ENCODE peak calls at places on chromosomes 1 and 21, in nine cellular contexts. Q is adrenal gland, M is heart left ventricle, A is HepG2, S is gastrocnemius medialis, J is right lobe of liver, B is uterus, V is breast epithelium, P is tibial nerve. K is an unnamed sample.
A peak's percentile ranks its signal among the peaks of the same experiment; 100 is the strongest.

GRCh38 chr1:12528021-12528852 is 89.8 kb downstream of the DHRS3 start:
- DNase-seq in Q (peak; percentile 91), M (no peak), A (peak; percentile 98), S (peak; percentile 71), J (peak; percentile 90), B (peak; percentile 48), V (peak; percentile 65), P (peak; percentile 82), K (peak; percentile 67)

GRCh38 chr1:81170721-81171120 is 630.0 kb upstream of the ADGRL2 start:
- DNase-seq in Q (no peak), M (no peak), A (no peak), S (no peak), J (no peak), B (no peak), V (no peak), P (no peak), K (no peak)

GRCh38 chr1:177948336-177948972 is 21.4 kb downstream of the SEC16B start:
- DNase-seq in Q (peak; percentile 86), M (peak; percentile 40), A (peak; percentile 48), S (peak; percentile 59), J (no peak), B (peak; percentile 64), V (peak; percentile 47), P (peak; percentile 65), K (peak; percentile 89)

GRCh38 chr1:3345792-3346191 is 108.7 kb upstream of the ARHGEF16 start:
- DNase-seq in Q (no peak), M (no peak), A (no peak), S (no peak), J (no peak), B (no peak), V (no peak), P (no peak), K (no peak)

GRCh38 chr1:181149326-181150000 is 61.0 kb downstream of the IER5 start:
- DNase-seq in Q (peak; percentile 50), M (no peak), A (no peak), S (no peak), J (no peak), B (no peak), V (no peak), P (no peak), K (no peak)

GRCh38 chr1:107879927-107880326 is 85.1 kb downstream of the VAV3 start:
- DNase-seq in Q (no peak), M (no peak), A (no peak), S (no peak), J (no peak), B (no peak), V (no peak), P (no peak), K (no peak)

GRCh38 chr1:113983826-113984225 is 4.6 kb downstream of the OLFML3 start:
- DNase-seq in Q (no peak), M (no peak), A (no peak), S (no peak), J (no peak), B (no peak), V (no peak), P (no peak), K (no peak)

GRCh38 chr1:11559211-11559970 is 80.4 kb downstream of the DISP3 start:
- DNase-seq in Q (no peak), M (no peak), A (no peak), S (no peak), J (no peak), B (no peak), V (no peak), P (no peak), K (no peak)

GRCh38 chr1:206986402-206986801 is 16.1 kb upstream of the FCAMR start:
- DNase-seq in Q (no peak), M (no peak), A (no peak), S (no peak), J (no peak), B (no peak), V (no peak), P (no peak), K (no peak)

GRCh38 chr1:65360654-65361053 is 51.3 kb downstream of the DNAJC6 start:
- DNase-seq in Q (peak; percentile 56), M (no peak), A (no peak), S (no peak), J (no peak), B (no peak), V (no peak), P (no peak), K (no peak)

GRCh38 chr1:51506537-51506936 is 12.5 kb downstream of the EPS15 start:
- DNase-seq in Q (no peak), M (peak; percentile 17), A (no peak), S (no peak), J (no peak), B (peak; percentile 32), V (no peak), P (no peak), K (no peak)
- H3K4me3 ChIP-seq in Q (no peak overlapping the region), M (no peak overlapping the region), A (no peak overlapping the region), S (peak overlapping the region; percentile 6), J (no peak overlapping the region), B (peak overlapping the region; percentile 12), V (peak overlapping the region; percentile 21), P (no peak overlapping the region), K (no peak overlapping the region)

GRCh38 chr1:43968348-43968948 is 1.4 kb upstream of the DPH2 start:
- DNase-seq in Q (no peak), M (no peak), A (no peak), S (no peak), J (no peak), B (no peak), V (no peak), P (no peak), K (no peak)
- TF ChIP-seq CTCF in Q (no peak), M (no peak), A (no peak), S (no peak), J (no peak), B (no peak), V (no peak), P (no peak), K (no peak)

GRCh38 chr1:151156515-151156819 is at the start of gene TNFAIP8L2:
- DNase-seq in Q (peak; percentile 69), M (peak; percentile 52), A (no peak), S (peak; percentile 30), J (peak; percentile 75), B (no peak), V (no peak), P (peak; percentile 44), K (peak; percentile 61)
- TF ChIP-seq POLR2A in Q (no peak), M (no peak), A (no peak), S (no peak), J (no peak), B (no peak), V (no peak), P (no peak), K (no peak)

GRCh38 chr21:42413500-42413899 is 9.8 kb downstream of the UBASH3A start:
- DNase-seq in Q (no peak), M (no peak), A (no peak), S (no peak), J (no peak), B (no peak), V (no peak), P (no peak), K (no peak)
- H3K4me3 ChIP-seq in Q (no peak overlapping the region), M (no peak overlapping the region), A (no peak overlapping the region), S (no peak overlapping the region), J (no peak overlapping the region), B (no peak overlapping the region), V (no peak overlapping the region), P (no peak overlapping the region), K (no peak overlapping the region)

DNA sequence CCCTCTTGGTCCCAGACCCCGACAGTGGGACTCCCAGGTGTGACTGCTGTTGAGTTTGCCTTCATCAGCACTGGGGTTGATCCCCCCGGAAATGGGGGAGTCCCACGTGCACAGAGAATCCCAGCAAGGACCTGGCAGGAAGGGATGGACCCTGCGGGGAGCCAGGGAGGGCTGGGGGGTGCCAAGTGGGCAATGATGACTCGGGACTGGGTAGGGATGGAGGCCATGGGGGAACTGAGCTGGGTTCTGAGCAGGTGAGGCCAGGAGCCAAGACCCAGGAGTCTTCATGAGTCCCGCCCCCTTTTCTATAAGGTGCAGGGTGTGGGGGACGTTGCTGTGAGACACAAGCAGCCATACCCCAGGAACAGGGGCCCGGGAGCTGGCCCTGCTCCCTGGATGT is 103.8 kb downstream of the CRYAA start:
- DNase-seq in Q (no peak), M (no peak), A (no peak), S (no peak), J (no peak), B (no peak), V (no peak), P (no peak), K (no peak)
- TF ChIP-seq CTCF in Q (no peak), M (no peak), A (no peak), S (no peak), J (no peak), B (no peak), V (no peak), P (no peak), K (no peak)

DNA sequence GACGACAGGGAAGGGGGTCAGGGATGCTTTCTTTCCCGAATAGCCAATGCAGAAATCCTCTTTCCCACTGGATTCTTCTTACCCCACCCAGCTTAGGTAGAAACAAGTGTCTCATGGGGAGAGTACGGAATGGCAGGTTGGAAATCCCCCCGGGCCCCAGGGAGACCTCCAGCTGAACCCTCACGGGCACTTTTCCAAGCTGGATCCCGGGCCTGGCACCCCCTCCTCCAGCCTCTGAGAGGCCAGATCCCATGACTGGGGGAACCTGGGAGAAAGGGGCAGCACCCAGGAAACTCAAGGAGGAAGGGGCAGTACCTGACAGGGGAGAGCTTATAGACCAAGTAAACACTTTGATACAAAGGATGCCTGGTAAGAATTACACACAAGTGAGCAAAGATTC is 1.3 kb downstream of the PKP1 start:
- DNase-seq in Q (no peak), M (no peak), A (no peak), S (no peak), J (no peak), B (no peak), V (no peak), P (no peak), K (no peak)
- TF ChIP-seq POLR2A in Q (no peak), M (no peak), A (no peak), S (no peak), J (no peak), B (no peak), V (no peak), P (no peak), K (no peak)

GRCh38 chr1:47727051-47727708 is 270.0 kb downstream of the TRABD2B start:
- DNase-seq in Q (no peak), M (no peak), A (no peak), S (no peak), J (no peak), B (no peak), V (no peak), P (no peak), K (no peak)

GRCh38 chr1:47726496-47726855 is 270.7 kb downstream of the TRABD2B start:
- DNase-seq in Q (no peak), M (no peak), A (no peak), S (no peak), J (no peak), B (no peak), V (no peak), P (no peak), K (no peak)

GRCh38 chr1:47724427-47724999 is 272.7 kb downstream of the TRABD2B start:
- DNase-seq in Q (no peak), M (no peak), A (no peak), S (no peak), J (no peak), B (no peak), V (no peak), P (no peak), K (no peak)

GRCh38 chr1:47725000-47725731 is 272.0 kb downstream of the TRABD2B start:
- DNase-seq in Q (no peak), M (no peak), A (no peak), S (no peak), J (no peak), B (no peak), V (no peak), P (no peak), K (peak; percentile 80)

GRCh38 chr1:47725732-47726495 is 271.3 kb downstream of the TRABD2B start:
- DNase-seq in Q (peak; percentile 90), M (peak; percentile 68), A (peak; percentile 43), S (peak; percentile 58), J (peak; percentile 83), B (peak; percentile 66), V (peak; percentile 52), P (peak; percentile 90), K (peak; percentile 92)
- H3K4me3 ChIP-seq in Q (no peak overlapping the region), M (peak overlapping the region; percentile 32), A (no peak overlapping the region), S (peak overlapping the region; percentile 8), J (no peak overlapping the region), B (no peak overlapping the region), V (peak overlapping the region; percentile 21), P (no peak overlapping the region), K (no peak overlapping the region)